ENCODE peak calls at places on chromosomes 4 and X, in ten cellular contexts. A is ascending aorta; F is HAP-1; D is PC-3; C is CD4-positive, CD25-positive, alpha-beta regulatory T cell; O is GM23248; X is heart left ventricle; M is lower lobe of right lung; W is astrocyte; Y is left ventricle myocardium inferior. T is an unnamed sample.

GRCh38 chr4:156390599-156391296 is 437.1 kb upstream of the CTSO start:
- DNase-seq in Y (no peak), C (no peak), M (no peak), D (no peak), F (peak; percentile 11), X (no peak), W (peak; percentile 44), A (no peak), O (peak; percentile 72), T (no peak)

GRCh38 chr4:142500966-142501365 is 345.1 kb downstream of the INPP4B start:
- DNase-seq in D (no peak), F (no peak), Y (no peak), C (no peak), W (no peak), M (no peak), X (no peak), O (no peak), A (no peak), T (no peak)

GRCh38 chr4:166726832-166727231 is 507.5 kb downstream of the SPOCK3 start:
- DNase-seq in O (no peak), A (no peak), D (no peak), C (no peak), Y (no peak), X (no peak), M (no peak), F (no peak), W (no peak), T (no peak)

GRCh38 chr4:149095798-149096197 is 653.6 kb upstream of the NR3C2 start:
- DNase-seq in O (no peak), M (no peak), A (no peak), F (no peak), Y (no peak), W (peak; percentile 89), C (no peak), X (no peak), D (no peak), T (no peak)

GRCh38 chr4:1502501-1502886 is 96.3 kb upstream of the NKX1-1 start:
- DNase-seq in W (no peak), D (no peak), O (no peak), A (no peak), Y (no peak), C (no peak), F (peak; percentile 5), X (no peak), M (peak; percentile 42), T (no peak)

GRCh38 chr4:185587444-185588161 is 52.3 kb upstream of the PDLIM3 start:
- DNase-seq in F (peak; percentile 32), M (no peak), Y (no peak), C (peak; percentile 61), W (no peak), D (no peak), A (no peak), O (no peak), X (peak; percentile 31), T (peak; percentile 50)

GRCh38 chrX:68894513-68895338 is 65.9 kb downstream of the EFNB1 start:
- DNase-seq in M (peak; percentile 67), Y (peak; percentile 62), O (peak; percentile 61), F (peak; percentile 64), C (peak; percentile 24), D (peak; percentile 4), A (peak; percentile 31), X (peak; percentile 84), W (peak; percentile 63), T (peak; percentile 64)

GRCh38 chr4:89939994-89940393 is 45.3 kb downstream of the MMRN1 start:
- DNase-seq in A (no peak), O (no peak), M (no peak), Y (peak; percentile 19), C (no peak), X (peak; percentile 40), D (no peak), F (no peak), W (peak; percentile 11), T (peak; percentile 37)

GRCh38 chr4:144969793-144970192 is 128.2 kb downstream of the ANAPC10 start:
- DNase-seq in A (no peak), F (no peak), Y (no peak), W (no peak), M (no peak), O (no peak), C (no peak), X (no peak), D (no peak), T (no peak)

GRCh38 chrX:23503835-23504539 is 163.3 kb upstream of the PRDX4 start:
- DNase-seq in W (peak; percentile 91), M (peak; percentile 70), D (peak; percentile 96), Y (peak; percentile 68), O (peak; percentile 62), C (no peak), A (peak; percentile 30), F (no peak), X (peak; percentile 83), T (peak; percentile 94)

GRCh38 chr4:26819026-26819425 is 41.6 kb upstream of the STIM2 start:
- DNase-seq in X (no peak), F (no peak), D (no peak), M (no peak), C (no peak), O (no peak), A (no peak), W (no peak), Y (no peak), T (no peak)

GRCh38 chr4:5959221-5959982 is 58.8 kb downstream of the C4orf50 start:
- DNase-seq in D (no peak), O (no peak), C (no peak), F (no peak), A (no peak), M (no peak), X (no peak), Y (no peak), W (no peak), T (peak; percentile 13)

GRCh38 chr4:87356832-87357526 is 34.0 kb downstream of the HSD17B11 start:
- DNase-seq in F (no peak), A (no peak), X (no peak), C (no peak), Y (no peak), D (peak; percentile 75), W (no peak), M (no peak), O (no peak), T (no peak)

GRCh38 chr4:600850-601515 is 24.4 kb upstream of the PDE6B start:
- DNase-seq in A (no peak), C (no peak), F (no peak), X (no peak), O (peak; percentile 54), D (no peak), M (no peak), Y (no peak), W (no peak), T (no peak)

GRCh38 chrX:132559101-132559500 is 70.3 kb upstream of the MBNL3 start:
- DNase-seq in F (no peak), A (no peak), W (no peak), O (no peak), M (no peak), C (no peak), X (no peak), D (no peak), Y (no peak), T (no peak)

GRCh38 chrX:80139564-80139963 is 125.0 kb downstream of the TBX22 start:
- DNase-seq in A (no peak), W (no peak), F (no peak), Y (no peak), M (no peak), C (no peak), D (no peak), O (no peak), X (no peak), T (no peak)

GRCh38 chrX:18102006-18102405 is 118.7 kb downstream of the BEND2 start:
- DNase-seq in F (no peak), O (no peak), M (no peak), W (no peak), A (no peak), C (no peak), Y (no peak), X (no peak), D (no peak), T (no peak)

GRCh38 chrX:18101087-18101486 is 119.6 kb downstream of the BEND2 start:
- DNase-seq in W (no peak), C (no peak), A (no peak), X (no peak), Y (no peak), M (no peak), D (no peak), O (no peak), F (no peak), T (no peak)

GRCh38 chrX:18098704-18099103 is 122.0 kb downstream of the BEND2 start:
- DNase-seq in D (no peak), F (no peak), X (peak; percentile 51), W (no peak), M (no peak), A (no peak), C (no peak), Y (peak; percentile 28), O (no peak), T (no peak)

GRCh38 chrX:18099745-18100144 is 120.9 kb downstream of the BEND2 start:
- DNase-seq in W (no peak), A (no peak), X (no peak), M (no peak), D (peak; percentile 83), F (no peak), C (no peak), O (no peak), Y (no peak), T (no peak)
- H3K9me3 ChIP-seq in W (no peaks in the 10 kb centered on the region), A (no peaks in the 10 kb centered on the region), X (no peaks in the 10 kb centered on the region), M (no peaks in the 10 kb centered on the region), D (no peaks in the 10 kb centered on the region), F (no peaks in the 10 kb centered on the region), C (no peaks in the 10 kb centered on the region), O (no peaks in the 10 kb centered on the region), Y (no peaks in the 10 kb centered on the region), T (no peaks in the 10 kb centered on the region)

GRCh38 chr4:140626982-140627381 is 58.2 kb upstream of the UCP1 start:
- DNase-seq in F (no peak), W (no peak), X (no peak), A (no peak), M (no peak), C (no peak), D (peak; percentile 22), Y (no peak), O (no peak), T (no peak)
- H3K36me3 ChIP-seq in F (peaks cover 24% of the 10 kb centered on the region), W (peaks cover 11% of the 10 kb centered on the region), X (peaks cover 74% of the 10 kb centered on the region), A (peaks cover 54% of the 10 kb centered on the region), M (peaks cover 84% of the 10 kb centered on the region), C (no peaks in the 10 kb centered on the region), D (no peaks in the 10 kb centered on the region), Y (peaks cover 74% of the 10 kb centered on the region), O (peaks cover 4% of the 10 kb centered on the region), T (peaks cover 56% of the 10 kb centered on the region)

DNA sequence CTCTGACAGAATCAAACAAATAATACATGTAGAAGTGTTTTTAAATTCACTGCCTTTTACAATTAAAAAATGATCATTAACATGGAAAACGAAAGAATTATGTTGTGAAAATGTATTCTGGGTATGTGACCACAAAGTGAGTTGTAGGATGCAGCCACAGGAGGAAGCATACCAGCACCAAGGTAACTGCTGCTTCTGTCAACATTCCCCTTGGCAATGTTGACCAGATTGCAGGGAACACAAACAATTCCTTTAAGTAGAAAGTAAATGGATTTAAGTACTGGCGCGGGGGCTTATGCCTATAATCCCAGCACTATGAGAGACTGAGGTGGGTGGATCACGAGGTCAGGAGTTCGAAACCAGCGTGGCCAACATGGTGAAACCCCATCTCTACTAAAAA is 1877.9 kb upstream of the PCDH7 start:
- DNase-seq in C (no peak), A (no peak), X (no peak), Y (no peak), W (no peak), M (no peak), O (no peak), D (peak; percentile 6), F (no peak), T (no peak)
- H3K9me3 ChIP-seq in C (no peaks in the 10 kb centered on the region), A (no peaks in the 10 kb centered on the region), X (peaks cover 5% of the 10 kb centered on the region), Y (peaks cover 10% of the 10 kb centered on the region), W (no peaks in the 10 kb centered on the region), M (no peaks in the 10 kb centered on the region), O (peaks cover 3% of the 10 kb centered on the region), D (no peaks in the 10 kb centered on the region), F (no peaks in the 10 kb centered on the region), T (no peaks in the 10 kb centered on the region)

GRCh38 chrX:16754019-16754418 is 32.2 kb upstream of the TXLNG start:
- DNase-seq in D (no peak), A (no peak), O (no peak), F (no peak), Y (no peak), C (no peak), X (no peak), W (no peak), M (no peak), T (no peak)
- H3K36me3 ChIP-seq in D (peaks cover 32% of the 10 kb centered on the region), A (peaks cover 71% of the 10 kb centered on the region), O (no peaks in the 10 kb centered on the region), F (peaks cover 47% of the 10 kb centered on the region), Y (peaks cover 42% of the 10 kb centered on the region), C (peaks cover 30% of the 10 kb centered on the region), X (peaks cover 44% of the 10 kb centered on the region), W (peaks cover 11% of the 10 kb centered on the region), M (peaks cover 65% of the 10 kb centered on the region), T (peaks cover 97% of the 10 kb centered on the region)